ENCODE peak calls at places on chromosomes 1 and 21, in five cellular contexts. H is left ventricle myocardium inferior, L is tibial nerve, K is IMR-90, C is GM23338. O is an unnamed sample.

GRCh38 chr1:39927538-39927937 is 25.8 kb upstream of the MYCL start:
- DNase-seq in C (no peak), H (no peak), K (no peak), L (no peak), O (no peak)

GRCh38 chr1:109201123-109201703 is 12.5 kb upstream of the SARS1 start:
- DNase-seq in K (peak; percentile 96), H (no peak), C (peak; percentile 90), L (no peak), O (no peak)

GRCh38 chr1:3891329-3891867 is 8.7 kb downstream of the C1orf174 start:
- DNase-seq in H (no peak), K (no peak), L (no peak), C (no peak), O (peak; percentile 51)

GRCh38 chr1:207049974-207050391 is 1.0 kb downstream of the YOD1 start:
- DNase-seq in H (no peak), L (peak; percentile 76), K (peak; percentile 53), C (peak; percentile 70), O (peak; percentile 48)

GRCh38 chr1:9711466-9712020 is 60.0 kb downstream of the PIK3CD start:
- DNase-seq in K (no peak), C (no peak), H (no peak), L (no peak), O (no peak)

GRCh38 chr1:236440373-236440772 is 46.3 kb downstream of the EDARADD start:
- DNase-seq in C (no peak), H (no peak), K (no peak), L (no peak), O (no peak)

GRCh38 chr1:218521414-218522169 is 176.5 kb downstream of the TGFB2 start:
- DNase-seq in K (peak; percentile 21), L (peak; percentile 74), C (peak; percentile 88), H (no peak), O (peak; percentile 1)

GRCh38 chr1:19407494-19408096 is 77.7 kb downstream of the CAPZB start:
- DNase-seq in H (no peak), C (no peak), L (no peak), K (no peak), O (no peak)

GRCh38 chr1:3889952-3890351 is 10.1 kb downstream of the C1orf174 start:
- DNase-seq in C (no peak), L (no peak), H (no peak), K (no peak), O (no peak)

GRCh38 chr1:164524810-164525209 is 34.2 kb upstream of the PBX1 start:
- DNase-seq in H (no peak), L (no peak), K (peak; percentile 4), C (no peak), O (no peak)

GRCh38 chr1:32307313-32307712 is 15.4 kb downstream of the HDAC1 start:
- DNase-seq in C (no peak), K (peak; percentile 54), L (no peak), H (no peak), O (no peak)

GRCh38 chr1:21872445-21873079 is 60.5 kb downstream of the LDLRAD2 start:
- DNase-seq in H (no peak), C (no peak), L (no peak), K (no peak), O (no peak)

GRCh38 chr1:187734427-187734826 is 905.7 kb downstream of the PLA2G4A start:
- DNase-seq in K (no peak), H (no peak), C (peak; percentile 11), L (no peak), O (no peak)

GRCh38 chr1:59520759-59521442 is 224.0 kb downstream of the FGGY start:
- DNase-seq in K (peak; percentile 97), C (no peak), H (no peak), L (no peak), O (no peak)

GRCh38 chr1:244349103-244349531 is 102.6 kb downstream of the ADSS2 start:
- DNase-seq in L (no peak), H (no peak), C (no peak), K (peak; percentile 91), O (no peak)

GRCh38 chr1:158992787-158993312 is 16.9 kb upstream of the IFI16 start:
- DNase-seq in K (no peak), C (no peak), L (no peak), H (no peak), O (no peak)

GRCh38 chr1:15056515-15057285 is 96.8 kb upstream of the TMEM51 start:
- DNase-seq in H (no peak), C (no peak), L (no peak), K (peak; percentile 71), O (no peak)

GRCh38 chr1:200962631-200963030 is 60.9 kb downstream of the KIF21B start:
- DNase-seq in C (no peak), K (no peak), L (no peak), H (no peak), O (no peak)

GRCh38 chr1:228156941-228157351 is 7.2 kb downstream of the GJC2 start:
- DNase-seq in K (no peak), L (no peak), H (peak; percentile 10), C (no peak), O (no peak)

GRCh38 chr1:58432813-58433668 is 113.5 kb downstream of the OMA1 start:
- DNase-seq in K (peak; percentile 60), H (peak; percentile 33), L (no peak), C (peak; percentile 79), O (no peak)

GRCh38 chr21:31011412-31011811 is 26.9 kb downstream of the KRTAP19-8 start:
- DNase-seq in K (no peak), C (no peak), L (no peak), H (no peak), O (no peak)

GRCh38 chr1:93567255-93567918 is 114.2 kb downstream of the BCAR3 start:
- DNase-seq in H (peak; percentile 24), C (no peak), L (no peak), K (peak; percentile 98), O (no peak)

GRCh38 chr1:58886611-58887010 is 102.8 kb upstream of the JUN start:
- DNase-seq in L (peak; percentile 63), H (no peak), K (no peak), C (no peak), O (no peak)

GRCh38 chr1:117084231-117084630 is 24.1 kb downstream of the TTF2 start:
- DNase-seq in C (no peak), H (no peak), L (no peak), K (no peak), O (no peak)

GRCh38 chr1:27658951-27659496 is 13.0 kb downstream of the IFI6 start:
- DNase-seq in L (no peak), K (peak; percentile 55), C (peak; percentile 56), H (no peak), O (peak; percentile 61)

GRCh38 chr1:42748021-42748420 is 8.0 kb upstream of the CLDN19 start:
- DNase-seq in H (no peak), C (no peak), K (no peak), L (no peak), O (no peak)

GRCh38 chr1:153001382-153001781 is at the start of gene SPRR3:
- DNase-seq in H (no peak), L (no peak), K (no peak), C (no peak), O (no peak)

GRCh38 chr1:79323240-79324025 is 316.9 kb upstream of the ADGRL4 start:
- DNase-seq in L (no peak), H (no peak), C (no peak), K (peak; percentile 100), O (no peak)

GRCh38 chr1:67564193-67564592 is 120.8 kb upstream of the GADD45A start:
- DNase-seq in K (peak; percentile 28), H (no peak), L (peak; percentile 50), C (no peak), O (no peak)

GRCh38 chr1:245166471-245166885 is 11.7 kb downstream of the KIF26B start:
- DNase-seq in H (no peak), C (peak; percentile 16), L (no peak), K (peak; percentile 17), O (no peak)

GRCh38 chr1:18140411-18140810 is 32.8 kb downstream of the IGSF21 start:
- DNase-seq in H (no peak), L (no peak), C (no peak), K (no peak), O (no peak)
- H3K4me3 ChIP-seq in H (no peak overlapping the region), L (no peak overlapping the region), C (no peak overlapping the region), K (no peak overlapping the region), O (no peak overlapping the region)

GRCh38 chr1:8631163-8631562 is 186.3 kb downstream of the RERE start:
- DNase-seq in L (no peak), K (peak; percentile 10), H (no peak), C (no peak), O (no peak)

GRCh38 chr1:8629241-8630091 is 188.0 kb downstream of the RERE start:
- DNase-seq in C (no peak), H (no peak), L (no peak), K (peak; percentile 76), O (no peak)

GRCh38 chr1:8625981-8626898 is 191.2 kb downstream of the RERE start:
- DNase-seq in H (no peak), L (no peak), C (no peak), K (peak; percentile 98), O (no peak)

GRCh38 chr1:8625480-8625879 is 192.0 kb downstream of the RERE start:
- DNase-seq in H (no peak), L (no peak), K (no peak), C (no peak), O (no peak)

DNA sequence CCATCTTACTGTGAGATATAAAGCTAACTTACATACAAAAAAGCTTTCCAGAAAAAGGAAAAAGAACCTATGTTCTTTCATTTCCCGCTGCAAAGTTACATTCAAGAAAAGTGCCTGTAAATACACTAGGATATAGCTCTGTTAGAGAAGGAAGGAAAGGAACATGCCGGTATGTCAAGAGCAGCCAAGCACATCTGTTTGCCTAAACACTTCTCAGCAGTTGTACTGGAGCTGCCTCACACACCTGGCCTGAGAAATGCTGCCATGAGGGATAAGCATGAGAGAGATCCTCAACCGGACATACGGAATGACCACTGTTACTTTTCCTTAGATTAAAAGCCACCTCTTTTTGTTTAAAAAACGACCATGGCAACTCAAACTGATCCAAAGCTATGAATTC is 189.7 kb downstream of the RERE start:
- DNase-seq in K (no peak), C (no peak), L (no peak), H (no peak), O (no peak)
- H3K4me1 ChIP-seq in K (peaks cover 30% of the 10 kb centered on the region), C (peaks cover 69% of the 10 kb centered on the region), L (peaks cover 32% of the 10 kb centered on the region), H (peaks cover 67% of the 10 kb centered on the region), O (peaks cover 6% of the 10 kb centered on the region)

DNA sequence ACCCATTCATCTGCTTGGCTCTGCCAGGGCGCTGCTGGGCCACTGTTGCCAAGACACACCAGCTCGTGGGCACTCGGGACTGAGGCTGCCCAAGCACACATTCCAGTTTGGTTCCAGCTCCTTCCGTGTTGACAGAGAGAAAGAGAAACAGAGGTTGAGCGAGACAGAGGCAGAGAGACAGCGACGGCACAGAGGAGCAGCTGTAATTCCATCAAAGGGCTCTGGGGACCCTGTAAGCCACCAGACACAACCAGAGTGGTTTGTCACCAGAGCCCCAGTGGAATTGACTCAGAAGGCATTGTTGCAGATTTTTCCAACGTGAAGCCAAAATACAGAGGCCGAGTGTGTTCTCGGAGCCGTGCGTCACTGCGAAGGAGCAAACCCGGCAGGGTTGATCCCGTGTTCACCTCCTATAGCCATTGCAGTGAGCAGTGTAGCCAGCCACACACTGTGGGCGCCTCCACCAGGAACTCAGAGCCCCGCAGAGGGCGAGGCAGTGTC is 33.5 kb downstream of the SYF2 start:
- DNase-seq in H (peak; percentile 20), C (peak; percentile 44), K (no peak), L (no peak), O (no peak)
- H3K4me3 ChIP-seq in H (peak overlapping the region; percentile 32), C (no peak overlapping the region), K (no peak overlapping the region), L (no peak overlapping the region), O (no peak overlapping the region)

DNA sequence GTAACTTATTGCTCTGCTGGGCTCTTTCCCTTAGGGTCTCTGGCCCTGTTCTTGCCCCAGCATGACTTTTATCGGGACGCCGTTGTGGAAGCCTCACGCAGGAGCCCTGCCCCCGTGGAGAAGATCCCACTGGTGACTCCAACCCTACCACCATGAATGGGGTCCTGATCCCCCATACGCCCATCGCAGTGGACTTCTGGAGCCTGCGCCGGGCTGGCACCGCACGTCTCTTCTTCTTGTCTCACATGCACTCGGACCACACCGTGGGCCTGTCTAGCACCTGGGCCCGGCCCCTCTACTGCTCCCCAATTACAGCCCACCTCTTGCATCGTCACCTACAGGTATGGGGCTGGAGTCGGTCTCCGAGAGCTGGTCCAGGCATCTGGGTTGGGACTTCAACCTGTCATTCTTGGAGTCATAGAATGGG is 322 bp downstream of the DCLRE1B start:
- DNase-seq in K (no peak), H (peak; percentile 22), C (peak; percentile 88), L (peak; percentile 8), O (no peak)
- H3K4me1 ChIP-seq in K (no peaks in the 10 kb centered on the region), H (peaks cover 38% of the 10 kb centered on the region), C (peaks cover 9% of the 10 kb centered on the region), L (peaks cover 35% of the 10 kb centered on the region), O (peaks cover 33% of the 10 kb centered on the region)